ENCODE peak calls at places on chromosomes 2 and 18, in eight cellular contexts. O is hepatocyte; M is GM12865; J is BJ; C is CD4-positive, alpha-beta T cell; P is GM10248; K is BE2C; Y is GM12864. A is an unnamed sample.
A peak's percentile ranks its signal among the peaks of the same experiment; 100 is the strongest.

GRCh38 chr2:20429528-20429927 is 17.3 kb upstream of the RHOB start:
- DNase-seq in O (no peak), C (no peak), Y (peak; percentile 67), K (no peak), M (peak; percentile 83), P (peak; percentile 47), J (no peak), A (no peak)

GRCh38 chr2:152730591-152731333 is 12.3 kb downstream of the ARL6IP6 start:
- DNase-seq in Y (no peak), J (no peak), O (no peak), K (no peak), C (peak; percentile 21), P (no peak), M (peak; percentile 35), A (no peak)

GRCh38 chr18:59898609-59899297 is 1.0 kb upstream of the PMAIP1 start:
- DNase-seq in K (no peak), C (no peak), M (peak; percentile 73), J (no peak), P (peak; percentile 41), Y (no peak), O (no peak), A (no peak)

GRCh38 chr2:206845877-206846276 is 80.5 kb downstream of the FASTKD2 start:
- DNase-seq in P (no peak), C (no peak), O (no peak), Y (no peak), K (no peak), M (no peak), J (no peak), A (no peak)

GRCh38 chr2:157777425-157777824 is 98.7 kb downstream of the ACVR1 start:
- DNase-seq in P (peak; percentile 26), O (peak; percentile 44), Y (no peak), M (peak; percentile 48), C (peak; percentile 19), K (peak; percentile 30), J (no peak), A (no peak)

GRCh38 chr2:10162586-10163497 is 40.3 kb downstream of the RRM2 start:
- DNase-seq in M (no peak), C (no peak), J (no peak), O (no peak), Y (no peak), P (no peak), K (peak; percentile 59), A (no peak)

GRCh38 chr2:119760237-119760807 is 600 bp downstream of the PTPN4 start:
- DNase-seq in P (no peak), M (no peak), C (no peak), Y (no peak), O (no peak), K (no peak), J (no peak), A (no peak)

GRCh38 chr18:21820035-21820810 is 79.6 kb downstream of the MIB1 start:
- DNase-seq in M (peak; percentile 13), O (peak; percentile 9), Y (no peak), J (no peak), P (peak; percentile 17), C (no peak), K (no peak), A (no peak)

GRCh38 chr18:44759925-44760342 is 79.2 kb downstream of the SETBP1 start:
- DNase-seq in J (no peak), M (peak; percentile 80), O (no peak), P (no peak), K (no peak), C (no peak), Y (peak; percentile 64), A (no peak)

GRCh38 chr2:132999421-132999820 is 329.4 kb upstream of the LYPD1 start:
- DNase-seq in O (no peak), M (no peak), J (no peak), Y (no peak), K (no peak), C (no peak), P (no peak), A (no peak)

DNA sequence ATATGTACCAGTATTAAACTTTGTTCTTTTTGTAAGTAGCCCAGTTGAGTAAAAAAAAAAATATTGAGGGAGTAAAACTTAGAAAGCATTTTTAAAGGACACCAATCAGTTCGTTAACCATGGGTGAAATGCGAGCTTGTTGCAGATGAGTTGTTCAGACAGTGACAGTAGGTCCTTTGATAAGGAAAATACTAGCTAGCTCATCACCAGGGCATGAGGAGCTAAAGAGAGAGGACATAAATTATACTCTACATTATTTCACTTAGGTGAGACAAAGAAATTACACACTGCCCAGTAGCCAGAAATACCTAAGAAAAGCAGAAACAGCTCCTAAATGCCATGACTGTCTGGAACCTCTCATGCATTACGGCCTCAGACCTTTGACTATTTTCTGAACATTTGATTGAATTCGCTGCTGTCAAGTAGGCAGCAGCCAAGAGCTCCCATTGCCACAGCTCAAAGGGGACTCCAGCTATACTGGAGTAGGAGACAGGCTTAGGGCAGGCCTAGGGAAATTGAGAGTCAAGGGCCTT is 2.6 kb upstream of the HNRNPLL start:
- DNase-seq in O (no peak), J (no peak), M (no peak), P (no peak), K (no peak), Y (no peak), C (no peak), A (no peak)
- TF ChIP-seq CTCF in O (no peak), J (no peak), M (no peak), P (no peak), K (no peak), Y (no peak), C (no peak), A (no peak)

GRCh38 chr2:166695154-166695553 is 193.1 kb upstream of the XIRP2 start:
- DNase-seq in C (no peak), M (no peak), K (no peak), Y (no peak), O (no peak), J (no peak), P (no peak), A (no peak)

DNA sequence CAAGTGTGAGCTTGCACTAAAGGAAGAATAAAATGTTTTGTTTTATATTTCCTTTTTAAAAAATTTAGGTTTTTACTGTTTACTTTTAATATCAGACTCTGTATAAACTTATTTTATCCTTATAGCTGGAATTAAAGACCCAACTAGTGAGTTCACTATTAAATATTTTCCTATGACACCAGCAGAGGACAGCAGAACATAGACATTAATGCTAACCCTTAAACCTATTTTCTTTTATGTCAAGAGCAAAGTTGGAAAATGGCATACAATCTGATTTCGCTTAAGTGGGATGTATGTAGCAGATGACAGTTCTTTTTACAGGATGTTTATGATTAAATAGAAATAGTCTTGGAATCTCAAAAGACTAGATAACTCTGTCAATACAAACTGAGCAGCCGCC is 188.2 kb upstream of the XIRP2 start:
- DNase-seq in P (no peak), J (no peak), K (no peak), Y (no peak), M (no peak), C (no peak), O (peak; percentile 8), A (no peak)
- TF ChIP-seq CTCF in P (no peak), J (no peak), K (peak; percentile 16), Y (no peak), M (peak; percentile 13), C (no peak), O (peak; percentile 45), A (peak; percentile 21)

DNA sequence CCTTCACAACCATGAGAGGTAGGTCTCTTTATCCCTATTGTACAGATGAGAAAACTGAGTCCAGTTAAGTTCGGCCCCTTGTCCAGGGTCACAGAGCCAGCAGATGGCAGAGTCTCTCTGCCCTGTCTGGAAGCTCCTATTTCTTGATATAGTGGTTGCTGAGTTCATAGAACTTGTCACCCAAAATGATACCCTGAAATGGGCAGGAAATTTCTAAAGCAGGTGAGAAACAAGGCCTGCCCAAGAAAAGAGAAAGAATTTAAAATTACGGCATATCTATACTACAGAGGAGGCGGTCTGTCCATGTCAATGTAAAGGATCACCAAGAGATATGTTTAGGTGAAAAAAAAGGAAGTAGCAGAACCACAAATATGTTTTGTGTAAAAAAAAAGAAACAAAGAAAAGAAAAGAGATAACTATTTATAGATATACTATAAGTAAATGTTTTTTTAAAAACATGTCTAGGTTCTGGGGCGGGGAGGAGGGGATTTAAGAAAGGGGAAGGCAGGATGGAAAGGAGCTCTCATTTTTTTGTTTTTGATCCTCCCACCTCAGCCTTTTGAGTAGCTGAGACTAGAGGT is 39.8 kb downstream of the MYO7B start:
- DNase-seq in O (no peak), J (no peak), C (no peak), Y (no peak), M (no peak), K (no peak), P (peak; percentile 58), A (no peak)
- TF ChIP-seq CTCF in O (no peak), J (no peak), C (no peak), Y (peak; percentile 9), M (no peak), K (no peak), P (peak; percentile 9), A (no peak)

GRCh38 chr18:63848159-63848558 is 39.3 kb upstream of the SERPINB2 start:
- DNase-seq in C (no peak), P (no peak), M (peak; percentile 67), J (no peak), O (peak; percentile 65), K (peak; percentile 4), Y (no peak), A (no peak)
- TF ChIP-seq CTCF in C (no peak), P (peak; percentile 73), M (peak; percentile 51), J (peak; percentile 73), O (peak; percentile 77), K (peak; percentile 56), Y (peak; percentile 53), A (peak; percentile 87)

GRCh38 chr2:223674998-223675609 is 72.9 kb upstream of the SCG2 start:
- DNase-seq in C (no peak), P (no peak), M (peak; percentile 10), Y (no peak), J (no peak), O (peak; percentile 31), K (peak; percentile 49), A (no peak)
- TF ChIP-seq CTCF in C (no peak), P (peak; percentile 36), M (peak; percentile 27), Y (peak; percentile 28), J (peak; percentile 70), O (peak; percentile 53), K (peak; percentile 85), A (peak; percentile 86)

GRCh38 chr2:218576854-218577253 is 8.2 kb downstream of the CNOT9 start:
- DNase-seq in M (no peak), Y (no peak), C (no peak), P (no peak), J (no peak), O (no peak), K (no peak), A (no peak)
- TF ChIP-seq CTCF in M (no peak), Y (no peak), C (no peak), P (no peak), J (no peak), O (no peak), K (no peak), A (no peak)

GRCh38 chr2:72895759-72896281 is 8.6 kb downstream of the SPR start:
- DNase-seq in C (no peak), K (no peak), O (peak; percentile 58), J (no peak), Y (no peak), M (no peak), P (no peak), A (no peak)
- TF ChIP-seq CTCF in C (no peak), K (no peak), O (no peak), J (no peak), Y (no peak), M (no peak), P (no peak), A (no peak)

DNA sequence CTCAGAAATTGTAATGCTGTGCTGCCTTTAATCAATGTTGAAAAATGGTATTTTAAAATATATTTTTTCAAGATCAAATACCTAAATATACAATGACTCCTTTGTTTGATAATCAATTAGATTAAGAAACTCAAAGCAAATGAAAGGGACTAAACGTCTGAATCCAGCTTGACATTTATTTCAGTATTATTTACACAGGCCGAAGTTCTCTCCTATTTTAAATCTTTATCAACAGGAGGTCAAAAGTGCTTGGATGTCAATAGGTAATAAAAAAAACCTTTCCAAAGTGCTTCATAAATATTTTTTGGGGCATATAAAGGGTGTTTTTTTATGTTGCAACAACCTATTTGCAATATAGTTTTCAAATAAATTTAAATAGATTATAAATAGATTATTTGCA is 1201.7 kb upstream of the SLC39A10 start:
- DNase-seq in P (no peak), M (no peak), K (no peak), J (no peak), O (no peak), C (no peak), Y (no peak), A (no peak)
- TF ChIP-seq CTCF in P (no peak), M (no peak), K (no peak), J (no peak), O (no peak), C (no peak), Y (no peak), A (no peak)